ENCODE peak calls at places on chromosomes 3 and 15, in ten cellular contexts. One of them, this sample, is unnamed.

GRCh38 chr3:102741105-102741504 is 306.3 kb downstream of the ZPLD1 start:
- DNase-seq in GM12878: no peak
- DNase-seq in heart right ventricle: no peak
- DNase-seq in progenitor cell of endocrine pancreas: no peak
- DNase-seq in A673: peak
- DNase-seq in CD4-positive, alpha-beta T cell: no peak
- DNase-seq in HFFc6: no peak
- DNase-seq in cardiac fibroblast: no peak
- DNase-seq in lower leg skin: no peak
- DNase-seq in esophagus muscularis mucosa: no peak
- DNase-seq in this sample: no peak

GRCh38 chr15:38941399-38941953 is 376.9 kb upstream of the RASGRP1 start:
- DNase-seq in heart right ventricle: no peak
- DNase-seq in progenitor cell of endocrine pancreas: no peak
- DNase-seq in HFFc6: peak
- DNase-seq in esophagus muscularis mucosa: no peak
- DNase-seq in CD4-positive, alpha-beta T cell: no peak
- DNase-seq in A673: no peak
- DNase-seq in lower leg skin: no peak
- DNase-seq in cardiac fibroblast: peak
- DNase-seq in GM12878: no peak
- DNase-seq in this sample: no peak

GRCh38 chr3:52983336-52983807 is 62.5 kb downstream of the SFMBT1 start:
- DNase-seq in progenitor cell of endocrine pancreas: no peak
- DNase-seq in GM12878: peak
- DNase-seq in cardiac fibroblast: no peak
- DNase-seq in lower leg skin: no peak
- DNase-seq in HFFc6: no peak
- DNase-seq in esophagus muscularis mucosa: no peak
- DNase-seq in A673: no peak
- DNase-seq in heart right ventricle: no peak
- DNase-seq in CD4-positive, alpha-beta T cell: peak
- DNase-seq in this sample: no peak

GRCh38 chr3:188734395-188734794 is 437.4 kb upstream of the TPRG1 start:
- DNase-seq in lower leg skin: no peak
- DNase-seq in A673: peak
- DNase-seq in GM12878: no peak
- DNase-seq in progenitor cell of endocrine pancreas: no peak
- DNase-seq in esophagus muscularis mucosa: no peak
- DNase-seq in heart right ventricle: no peak
- DNase-seq in HFFc6: no peak
- DNase-seq in CD4-positive, alpha-beta T cell: no peak
- DNase-seq in cardiac fibroblast: no peak
- DNase-seq in this sample: no peak

GRCh38 chr3:42670670-42671069 is 14.7 kb upstream of the KLHL40 start:
- DNase-seq in progenitor cell of endocrine pancreas: no peak
- DNase-seq in A673: no peak
- DNase-seq in esophagus muscularis mucosa: no peak
- DNase-seq in cardiac fibroblast: no peak
- DNase-seq in lower leg skin: no peak
- DNase-seq in HFFc6: no peak
- DNase-seq in heart right ventricle: no peak
- DNase-seq in CD4-positive, alpha-beta T cell: no peak
- DNase-seq in GM12878: no peak
- DNase-seq in this sample: no peak

GRCh38 chr15:75921732-75922703 is 18.3 kb downstream of the FBXO22 start:
- DNase-seq in CD4-positive, alpha-beta T cell: peak
- DNase-seq in A673: peak
- DNase-seq in lower leg skin: peak
- DNase-seq in HFFc6: peak
- DNase-seq in cardiac fibroblast: peak
- DNase-seq in heart right ventricle: no peak
- DNase-seq in GM12878: no peak
- DNase-seq in esophagus muscularis mucosa: no peak
- DNase-seq in progenitor cell of endocrine pancreas: no peak
- DNase-seq in this sample: no peak

GRCh38 chr3:131083190-131083863 is 56.6 kb downstream of the NEK11 start:
- DNase-seq in GM12878: no peak
- DNase-seq in esophagus muscularis mucosa: no peak
- DNase-seq in heart right ventricle: peak
- DNase-seq in CD4-positive, alpha-beta T cell: no peak
- DNase-seq in A673: peak
- DNase-seq in HFFc6: no peak
- DNase-seq in progenitor cell of endocrine pancreas: no peak
- DNase-seq in cardiac fibroblast: peak
- DNase-seq in lower leg skin: no peak
- DNase-seq in this sample: no peak

GRCh38 chr3:50204804-50205718 is at the start of gene SLC38A3:
- DNase-seq in CD4-positive, alpha-beta T cell: no peak
- DNase-seq in cardiac fibroblast: no peak
- DNase-seq in GM12878: no peak
- DNase-seq in HFFc6: no peak
- DNase-seq in heart right ventricle: peak
- DNase-seq in esophagus muscularis mucosa: no peak
- DNase-seq in lower leg skin: no peak
- DNase-seq in A673: no peak
- DNase-seq in progenitor cell of endocrine pancreas: peak
- DNase-seq in this sample: no peak

GRCh38 chr15:77706482-77707244 is 74.0 kb upstream of the LINGO1 start:
- DNase-seq in heart right ventricle: no peak
- DNase-seq in HFFc6: no peak
- DNase-seq in A673: no peak
- DNase-seq in CD4-positive, alpha-beta T cell: no peak
- DNase-seq in cardiac fibroblast: no peak
- DNase-seq in progenitor cell of endocrine pancreas: no peak
- DNase-seq in lower leg skin: no peak
- DNase-seq in GM12878: no peak
- DNase-seq in esophagus muscularis mucosa: no peak
- DNase-seq in this sample: no peak

GRCh38 chr3:143644370-143645089 is 203.7 kb downstream of the SLC9A9 start:
- DNase-seq in cardiac fibroblast: peak
- DNase-seq in progenitor cell of endocrine pancreas: peak
- DNase-seq in lower leg skin: peak
- DNase-seq in GM12878: peak
- DNase-seq in esophagus muscularis mucosa: no peak
- DNase-seq in heart right ventricle: no peak
- DNase-seq in CD4-positive, alpha-beta T cell: no peak
- DNase-seq in HFFc6: peak
- DNase-seq in A673: peak
- DNase-seq in this sample: no peak

GRCh38 chr3:137110392-137110996 is 152.7 kb downstream of the IL20RB start:
- DNase-seq in A673: peak
- DNase-seq in lower leg skin: no peak
- DNase-seq in progenitor cell of endocrine pancreas: no peak
- DNase-seq in GM12878: no peak
- DNase-seq in cardiac fibroblast: peak
- DNase-seq in HFFc6: peak
- DNase-seq in heart right ventricle: no peak
- DNase-seq in CD4-positive, alpha-beta T cell: no peak
- DNase-seq in esophagus muscularis mucosa: no peak
- DNase-seq in this sample: no peak
- TF ChIP-seq CTCF in A673: peak
- TF ChIP-seq CTCF in lower leg skin: no peak
- TF ChIP-seq CTCF in progenitor cell of endocrine pancreas: peak
- TF ChIP-seq CTCF in GM12878: peak
- TF ChIP-seq CTCF in cardiac fibroblast: peak
- TF ChIP-seq CTCF in HFFc6: peak
- TF ChIP-seq CTCF in heart right ventricle: peak
- TF ChIP-seq CTCF in CD4-positive, alpha-beta T cell: peak
- TF ChIP-seq CTCF in esophagus muscularis mucosa: peak
- TF ChIP-seq CTCF in this sample: peak

GRCh38 chr15:62126364-62126763 is 38.7 kb downstream of the C2CD4B start:
- DNase-seq in heart right ventricle: no peak
- DNase-seq in esophagus muscularis mucosa: peak
- DNase-seq in progenitor cell of endocrine pancreas: no peak
- DNase-seq in lower leg skin: no peak
- DNase-seq in cardiac fibroblast: no peak
- DNase-seq in CD4-positive, alpha-beta T cell: no peak
- DNase-seq in GM12878: no peak
- DNase-seq in A673: no peak
- DNase-seq in HFFc6: no peak
- DNase-seq in this sample: no peak

GRCh38 chr15:62128916-62129315 is 36.2 kb downstream of the C2CD4B start:
- DNase-seq in GM12878: no peak
- DNase-seq in progenitor cell of endocrine pancreas: no peak
- DNase-seq in esophagus muscularis mucosa: no peak
- DNase-seq in lower leg skin: no peak
- DNase-seq in HFFc6: no peak
- DNase-seq in A673: no peak
- DNase-seq in CD4-positive, alpha-beta T cell: no peak
- DNase-seq in heart right ventricle: no peak
- DNase-seq in cardiac fibroblast: no peak
- DNase-seq in this sample: no peak

GRCh38 chr15:62124176-62124952 is 40.7 kb downstream of the C2CD4B start:
- DNase-seq in GM12878: no peak
- DNase-seq in progenitor cell of endocrine pancreas: no peak
- DNase-seq in A673: peak
- DNase-seq in cardiac fibroblast: peak
- DNase-seq in HFFc6: no peak
- DNase-seq in esophagus muscularis mucosa: peak
- DNase-seq in CD4-positive, alpha-beta T cell: no peak
- DNase-seq in lower leg skin: no peak
- DNase-seq in heart right ventricle: no peak
- DNase-seq in this sample: no peak

GRCh38 chr15:62124953-62125263 is 40.2 kb downstream of the C2CD4B start:
- DNase-seq in HFFc6: no peak
- DNase-seq in heart right ventricle: no peak
- DNase-seq in progenitor cell of endocrine pancreas: no peak
- DNase-seq in cardiac fibroblast: peak
- DNase-seq in esophagus muscularis mucosa: peak
- DNase-seq in GM12878: no peak
- DNase-seq in CD4-positive, alpha-beta T cell: no peak
- DNase-seq in lower leg skin: no peak
- DNase-seq in A673: no peak
- DNase-seq in this sample: no peak

GRCh38 chr15:62125763-62126162 is 39.3 kb downstream of the C2CD4B start:
- DNase-seq in A673: peak
- DNase-seq in CD4-positive, alpha-beta T cell: no peak
- DNase-seq in esophagus muscularis mucosa: peak
- DNase-seq in lower leg skin: no peak
- DNase-seq in heart right ventricle: no peak
- DNase-seq in progenitor cell of endocrine pancreas: no peak
- DNase-seq in cardiac fibroblast: peak
- DNase-seq in HFFc6: peak
- DNase-seq in GM12878: no peak
- DNase-seq in this sample: no peak
- TF ChIP-seq CTCF in A673: peak
- TF ChIP-seq CTCF in CD4-positive, alpha-beta T cell: no peak
- TF ChIP-seq CTCF in esophagus muscularis mucosa: peak
- TF ChIP-seq CTCF in lower leg skin: no peak
- TF ChIP-seq CTCF in heart right ventricle: peak
- TF ChIP-seq CTCF in progenitor cell of endocrine pancreas: peak
- TF ChIP-seq CTCF in cardiac fibroblast: peak
- TF ChIP-seq CTCF in HFFc6: peak
- TF ChIP-seq CTCF in GM12878: no peak
- TF ChIP-seq CTCF in this sample: peak

GRCh38 chr3:162517110-162517509 is 1020.5 kb downstream of the OTOL1 start:
- DNase-seq in progenitor cell of endocrine pancreas: no peak
- DNase-seq in lower leg skin: no peak
- DNase-seq in GM12878: no peak
- DNase-seq in esophagus muscularis mucosa: no peak
- DNase-seq in heart right ventricle: no peak
- DNase-seq in cardiac fibroblast: peak
- DNase-seq in CD4-positive, alpha-beta T cell: no peak
- DNase-seq in A673: peak
- DNase-seq in HFFc6: no peak
- DNase-seq in this sample: no peak

GRCh38 chr3:162507397-162507796 is 1010.8 kb downstream of the OTOL1 start:
- DNase-seq in progenitor cell of endocrine pancreas: no peak
- DNase-seq in GM12878: no peak
- DNase-seq in A673: no peak
- DNase-seq in CD4-positive, alpha-beta T cell: no peak
- DNase-seq in lower leg skin: no peak
- DNase-seq in heart right ventricle: no peak
- DNase-seq in esophagus muscularis mucosa: no peak
- DNase-seq in HFFc6: no peak
- DNase-seq in cardiac fibroblast: peak
- DNase-seq in this sample: no peak

DNA sequence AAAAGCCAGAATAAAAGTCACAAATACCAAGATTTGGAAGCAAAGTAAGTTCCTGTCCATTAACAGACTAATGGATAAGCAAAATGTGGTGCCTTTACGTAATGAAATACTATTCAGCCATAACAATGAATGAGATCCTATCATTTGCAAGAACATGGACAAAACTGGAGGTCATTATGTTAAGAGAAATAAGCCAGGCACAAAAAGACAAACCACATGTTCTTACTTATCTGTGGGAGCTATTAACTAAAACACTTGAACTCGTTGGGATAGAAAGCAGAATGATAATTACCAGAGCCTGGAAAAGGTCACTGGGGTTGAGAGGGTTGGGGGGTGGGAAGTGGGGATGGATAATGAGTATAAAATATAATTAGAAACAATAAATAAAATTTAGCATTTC is 1015.9 kb downstream of the OTOL1 start:
- DNase-seq in cardiac fibroblast: no peak
- DNase-seq in heart right ventricle: no peak
- DNase-seq in progenitor cell of endocrine pancreas: no peak
- DNase-seq in lower leg skin: no peak
- DNase-seq in HFFc6: no peak
- DNase-seq in A673: no peak
- DNase-seq in CD4-positive, alpha-beta T cell: no peak
- DNase-seq in esophagus muscularis mucosa: no peak
- DNase-seq in GM12878: no peak
- DNase-seq in this sample: no peak
- TF ChIP-seq CTCF in cardiac fibroblast: no peak
- TF ChIP-seq CTCF in heart right ventricle: no peak
- TF ChIP-seq CTCF in progenitor cell of endocrine pancreas: no peak
- TF ChIP-seq CTCF in lower leg skin: no peak
- TF ChIP-seq CTCF in HFFc6: no peak
- TF ChIP-seq CTCF in A673: no peak
- TF ChIP-seq CTCF in CD4-positive, alpha-beta T cell: no peak
- TF ChIP-seq CTCF in esophagus muscularis mucosa: no peak
- TF ChIP-seq CTCF in GM12878: no peak
- TF ChIP-seq CTCF in this sample: no peak

DNA sequence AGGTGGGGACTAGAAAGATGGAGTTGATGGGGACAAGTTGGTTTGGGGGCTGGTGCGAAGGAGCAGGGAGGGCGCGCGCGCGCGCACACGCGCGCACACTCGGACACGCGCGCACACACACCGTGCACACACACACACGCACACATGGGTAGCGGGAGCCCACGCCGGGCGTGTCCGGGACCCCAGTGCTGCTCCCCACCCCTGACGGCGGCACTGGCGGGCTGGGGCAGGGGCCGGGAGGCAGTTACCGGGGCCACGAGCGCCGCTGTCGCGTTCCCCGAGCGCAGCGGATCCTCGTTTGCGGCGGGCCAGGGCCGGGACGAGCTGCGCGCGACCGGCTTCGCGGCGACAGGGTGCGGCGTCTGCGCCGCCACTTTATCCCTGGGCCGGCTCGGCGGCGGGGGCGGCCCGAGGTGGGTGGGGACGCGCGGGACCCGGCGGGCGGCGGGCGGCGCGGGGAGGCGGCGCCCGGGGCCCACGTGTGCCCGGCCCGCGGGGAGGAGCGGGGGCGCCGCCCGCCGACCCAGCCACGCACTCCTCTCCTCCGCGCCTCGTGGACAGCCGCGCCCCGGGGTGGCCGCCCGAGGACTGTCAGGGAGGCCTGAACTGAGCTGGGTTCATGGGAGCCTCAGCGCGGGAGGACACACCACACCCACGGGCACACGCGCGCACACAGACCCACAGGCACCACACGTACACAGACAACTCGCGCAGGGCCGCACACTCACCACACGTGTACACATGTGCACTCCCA is 698 bp upstream of the MGLL start:
- DNase-seq in A673: peak
- DNase-seq in lower leg skin: no peak
- DNase-seq in progenitor cell of endocrine pancreas: peak
- DNase-seq in GM12878: no peak
- DNase-seq in heart right ventricle: peak
- DNase-seq in CD4-positive, alpha-beta T cell: no peak
- DNase-seq in HFFc6: no peak
- DNase-seq in cardiac fibroblast: peak
- DNase-seq in esophagus muscularis mucosa: no peak
- DNase-seq in this sample: no peak
- TF ChIP-seq CTCF in A673: no peak
- TF ChIP-seq CTCF in lower leg skin: no peak
- TF ChIP-seq CTCF in progenitor cell of endocrine pancreas: no peak
- TF ChIP-seq CTCF in GM12878: peak
- TF ChIP-seq CTCF in heart right ventricle: peak
- TF ChIP-seq CTCF in CD4-positive, alpha-beta T cell: no peak
- TF ChIP-seq CTCF in HFFc6: no peak
- TF ChIP-seq CTCF in cardiac fibroblast: no peak
- TF ChIP-seq CTCF in esophagus muscularis mucosa: peak
- TF ChIP-seq CTCF in this sample: no peak

This sample was measured in type B pancreatic cell.